ENCODE peak calls at places on chromosomes 5 and 9, in six cellular contexts. Y is iPS DF 6.9; B is hippocampal formation; L is stimulated activated CD4-positive, alpha-beta T cell treated with anti-CD3 and anti-CD28 coated beads, TNF-alpha, amount 100 ng/mL, for 1 hour; U is hypothalamus; Q is NCI-H2081. G is an unnamed sample.

GRCh38 chr5:393846-394275 is 49.1 kb upstream of the EXOC3 start:
- DNase-seq in U (no peak), Q (no peak), B (no peak), L (no peak), Y (no peak), G (no peak)

GRCh38 chr5:180291943-180292831 is at the start of gene MAPK9:
- DNase-seq in U (peak), L (peak), B (peak), Y (no peak), Q (peak), G (peak)

GRCh38 chr5:109743041-109743531 is 53.4 kb downstream of the MAN2A1 start:
- DNase-seq in B (no peak), L (no peak), Y (no peak), U (no peak), Q (no peak), G (no peak)

GRCh38 chr5:173282916-173283315 is 45.3 kb downstream of the STC2 start:
- DNase-seq in Y (no peak), U (no peak), B (no peak), Q (no peak), L (no peak), G (no peak)

GRCh38 chr9:113178087-113178486 is 27.3 kb downstream of the SLC31A2 start:
- DNase-seq in L (no peak), U (no peak), Q (no peak), Y (no peak), B (no peak), G (no peak)

GRCh38 chr5:1174122-1174936 is 27.1 kb upstream of the SLC6A19 start:
- DNase-seq in Q (peak), U (peak), Y (peak), B (peak), L (peak), G (peak)

GRCh38 chr9:125746774-125747052 is 460 bp upstream of the PBX3 start:
- DNase-seq in U (no peak), Q (no peak), L (no peak), Y (no peak), B (no peak), G (no peak)

GRCh38 chr9:68979538-68980314 is 34.2 kb downstream of the PRKACG start:
- DNase-seq in U (no peak), Q (peak), L (no peak), B (no peak), Y (no peak), G (no peak)

GRCh38 chr5:134100283-134101011 is 14.0 kb upstream of the TCF7 start:
- DNase-seq in B (no peak), L (peak), Y (no peak), U (no peak), Q (no peak), G (peak)

GRCh38 chr5:5421149-5421960 is 1.1 kb upstream of the ICE1 start:
- DNase-seq in Q (peak), L (no peak), Y (no peak), B (no peak), U (no peak), G (no peak)

GRCh38 chr5:10244357-10244944 is 5.2 kb downstream of the ATPSCKMT start:
- DNase-seq in B (no peak), U (no peak), L (no peak), Q (no peak), Y (no peak), G (no peak)

GRCh38 chr5:6705088-6705487 is 8.1 kb upstream of the TENT4A start:
- DNase-seq in U (no peak), B (no peak), Y (no peak), L (no peak), Q (no peak), G (no peak)

GRCh38 chr5:30279237-30279636 is 914.2 kb upstream of the CDH6 start:
- DNase-seq in L (no peak), Y (peak), Q (no peak), B (no peak), U (no peak), G (no peak)

GRCh38 chr5:127313847-127314473 is 23.4 kb downstream of the MEGF10 start:
- DNase-seq in Q (peak), U (peak), L (peak), Y (no peak), B (no peak), G (peak)

GRCh38 chr5:2007906-2008437 is 125.2 kb upstream of the IRX4 start:
- DNase-seq in L (no peak), Q (no peak), B (no peak), Y (no peak), U (no peak), G (no peak)

GRCh38 chr9:92666236-92666635 is 3.7 kb downstream of the IPPK start:
- DNase-seq in Y (no peak), U (no peak), L (no peak), Q (no peak), B (no peak), G (no peak)

GRCh38 chr5:96297290-96297689 is 135.8 kb downstream of the PCSK1 start:
- DNase-seq in B (no peak), L (no peak), Y (no peak), U (no peak), Q (no peak), G (no peak)

GRCh38 chr5:177304392-177305119 is 957 bp downstream of the PRELID1 start:
- DNase-seq in B (no peak), L (no peak), Q (no peak), U (no peak), Y (no peak), G (no peak)

GRCh38 chr5:10800852-10801251 is 39.8 kb upstream of the DAP start:
- DNase-seq in L (no peak), Y (no peak), U (no peak), B (no peak), Q (no peak), G (no peak)

GRCh38 chr5:132831095-132831860 is 831 bp upstream of the SHROOM1 start:
- DNase-seq in B (no peak), Q (no peak), L (no peak), Y (no peak), U (no peak), G (no peak)

GRCh38 chr9:74573792-74574191 is 76.7 kb downstream of the RORB start:
- DNase-seq in Y (no peak), Q (no peak), U (no peak), B (no peak), L (no peak), G (no peak)

GRCh38 chr5:1737790-1738405 is 61.7 kb downstream of the MRPL36 start:
- DNase-seq in L (no peak), Q (peak), B (no peak), U (no peak), Y (no peak), G (peak)

GRCh38 chr5:119340597-119341218 is 15.1 kb upstream of the TNFAIP8 start:
- DNase-seq in Q (no peak), L (no peak), U (no peak), Y (no peak), B (no peak), G (no peak)

GRCh38 chr5:175894805-175895204 is 23.4 kb downstream of the CPLX2 start:
- DNase-seq in U (no peak), Y (no peak), B (no peak), Q (peak), L (no peak), G (no peak)

GRCh38 chr5:74497706-74498105 is 142.8 kb downstream of the ENC1 start:
- DNase-seq in U (no peak), Q (no peak), L (no peak), B (no peak), Y (no peak), G (no peak)

GRCh38 chr9:6229604-6230003 is 14.0 kb downstream of the IL33 start:
- DNase-seq in U (no peak), Q (peak), B (no peak), Y (no peak), L (no peak), G (no peak)

G was measured in stomach.